ENCODE peak calls at places on chromosomes 5 and 9, in nine cellular contexts. One of them, this sample, is unnamed.

GRCh38 chr5:64767959-64768357 is 533 bp downstream of the SREK1IP1 start:
- DNase-seq in T-helper 2 cell treated with Interferon-gamma antibody and Interleukin-4, amounts not matched to agents 5 μg/mL and 100 μg/mL, for 36 hours: peak
- DNase-seq in uterus: peak
- DNase-seq in left ventricle myocardium superior: peak
- DNase-seq in dermis blood vessel endothelial cell: peak
- DNase-seq in iPS-NIHi11: peak
- DNase-seq in activated CD8-positive, alpha-beta memory T cell treated with anti-CD3 and anti-CD28 coated beads for 4 hours: no peak
- DNase-seq in GM12865: peak
- DNase-seq in stimulated activated CD4-positive, alpha-beta T cell treated with anti-CD3 and anti-CD28 coated beads, TNF-alpha, amount 100 ng/mL, for 1 hour: no peak
- DNase-seq in this sample: no peak

GRCh38 chr5:37717613-37718431 is 122.0 kb downstream of the GDNF start:
- DNase-seq in T-helper 2 cell treated with Interferon-gamma antibody and Interleukin-4, amounts not matched to agents 5 μg/mL and 100 μg/mL, for 36 hours: no peak
- DNase-seq in uterus: no peak
- DNase-seq in left ventricle myocardium superior: no peak
- DNase-seq in dermis blood vessel endothelial cell: peak
- DNase-seq in iPS-NIHi11: peak
- DNase-seq in activated CD8-positive, alpha-beta memory T cell treated with anti-CD3 and anti-CD28 coated beads for 4 hours: no peak
- DNase-seq in GM12865: no peak
- DNase-seq in stimulated activated CD4-positive, alpha-beta T cell treated with anti-CD3 and anti-CD28 coated beads, TNF-alpha, amount 100 ng/mL, for 1 hour: no peak
- DNase-seq in this sample: peak

GRCh38 chr5:107393846-107394245 is 276.9 kb downstream of the EFNA5 start:
- DNase-seq in T-helper 2 cell treated with Interferon-gamma antibody and Interleukin-4, amounts not matched to agents 5 μg/mL and 100 μg/mL, for 36 hours: no peak
- DNase-seq in uterus: no peak
- DNase-seq in left ventricle myocardium superior: no peak
- DNase-seq in dermis blood vessel endothelial cell: no peak
- DNase-seq in iPS-NIHi11: no peak
- DNase-seq in activated CD8-positive, alpha-beta memory T cell treated with anti-CD3 and anti-CD28 coated beads for 4 hours: no peak
- DNase-seq in GM12865: no peak
- DNase-seq in stimulated activated CD4-positive, alpha-beta T cell treated with anti-CD3 and anti-CD28 coated beads, TNF-alpha, amount 100 ng/mL, for 1 hour: no peak
- DNase-seq in this sample: no peak

GRCh38 chr9:112890106-112891081 is at the start of gene SLC46A2:
- DNase-seq in T-helper 2 cell treated with Interferon-gamma antibody and Interleukin-4, amounts not matched to agents 5 μg/mL and 100 μg/mL, for 36 hours: no peak
- DNase-seq in uterus: no peak
- DNase-seq in left ventricle myocardium superior: peak
- DNase-seq in dermis blood vessel endothelial cell: peak
- DNase-seq in iPS-NIHi11: peak
- DNase-seq in activated CD8-positive, alpha-beta memory T cell treated with anti-CD3 and anti-CD28 coated beads for 4 hours: no peak
- DNase-seq in GM12865: no peak
- DNase-seq in stimulated activated CD4-positive, alpha-beta T cell treated with anti-CD3 and anti-CD28 coated beads, TNF-alpha, amount 100 ng/mL, for 1 hour: no peak
- DNase-seq in this sample: no peak

GRCh38 chr9:20441166-20441565 is 181.1 kb downstream of the MLLT3 start:
- DNase-seq in T-helper 2 cell treated with Interferon-gamma antibody and Interleukin-4, amounts not matched to agents 5 μg/mL and 100 μg/mL, for 36 hours: no peak
- DNase-seq in uterus: no peak
- DNase-seq in left ventricle myocardium superior: no peak
- DNase-seq in dermis blood vessel endothelial cell: no peak
- DNase-seq in iPS-NIHi11: no peak
- DNase-seq in activated CD8-positive, alpha-beta memory T cell treated with anti-CD3 and anti-CD28 coated beads for 4 hours: no peak
- DNase-seq in GM12865: no peak
- DNase-seq in stimulated activated CD4-positive, alpha-beta T cell treated with anti-CD3 and anti-CD28 coated beads, TNF-alpha, amount 100 ng/mL, for 1 hour: no peak
- DNase-seq in this sample: no peak

GRCh38 chr5:44372028-44372427 is 17.2 kb downstream of the FGF10 start:
- DNase-seq in T-helper 2 cell treated with Interferon-gamma antibody and Interleukin-4, amounts not matched to agents 5 μg/mL and 100 μg/mL, for 36 hours: no peak
- DNase-seq in uterus: no peak
- DNase-seq in left ventricle myocardium superior: no peak
- DNase-seq in dermis blood vessel endothelial cell: no peak
- DNase-seq in iPS-NIHi11: no peak
- DNase-seq in activated CD8-positive, alpha-beta memory T cell treated with anti-CD3 and anti-CD28 coated beads for 4 hours: no peak
- DNase-seq in GM12865: no peak
- DNase-seq in stimulated activated CD4-positive, alpha-beta T cell treated with anti-CD3 and anti-CD28 coated beads, TNF-alpha, amount 100 ng/mL, for 1 hour: no peak
- DNase-seq in this sample: no peak

GRCh38 chr5:1064383-1065142 is 47.3 kb downstream of the SLC12A7 start:
- DNase-seq in T-helper 2 cell treated with Interferon-gamma antibody and Interleukin-4, amounts not matched to agents 5 μg/mL and 100 μg/mL, for 36 hours: no peak
- DNase-seq in uterus: no peak
- DNase-seq in left ventricle myocardium superior: no peak
- DNase-seq in dermis blood vessel endothelial cell: no peak
- DNase-seq in iPS-NIHi11: no peak
- DNase-seq in activated CD8-positive, alpha-beta memory T cell treated with anti-CD3 and anti-CD28 coated beads for 4 hours: no peak
- DNase-seq in GM12865: no peak
- DNase-seq in stimulated activated CD4-positive, alpha-beta T cell treated with anti-CD3 and anti-CD28 coated beads, TNF-alpha, amount 100 ng/mL, for 1 hour: no peak
- DNase-seq in this sample: no peak

GRCh38 chr9:91127653-91128052 is 234.1 kb downstream of the AUH start:
- DNase-seq in T-helper 2 cell treated with Interferon-gamma antibody and Interleukin-4, amounts not matched to agents 5 μg/mL and 100 μg/mL, for 36 hours: no peak
- DNase-seq in uterus: no peak
- DNase-seq in left ventricle myocardium superior: no peak
- DNase-seq in dermis blood vessel endothelial cell: no peak
- DNase-seq in iPS-NIHi11: no peak
- DNase-seq in activated CD8-positive, alpha-beta memory T cell treated with anti-CD3 and anti-CD28 coated beads for 4 hours: no peak
- DNase-seq in GM12865: no peak
- DNase-seq in stimulated activated CD4-positive, alpha-beta T cell treated with anti-CD3 and anti-CD28 coated beads, TNF-alpha, amount 100 ng/mL, for 1 hour: no peak
- DNase-seq in this sample: peak

GRCh38 chr9:80556631-80557030 is 984.9 kb downstream of the TLE4 start:
- DNase-seq in T-helper 2 cell treated with Interferon-gamma antibody and Interleukin-4, amounts not matched to agents 5 μg/mL and 100 μg/mL, for 36 hours: no peak
- DNase-seq in uterus: no peak
- DNase-seq in left ventricle myocardium superior: no peak
- DNase-seq in dermis blood vessel endothelial cell: no peak
- DNase-seq in iPS-NIHi11: no peak
- DNase-seq in activated CD8-positive, alpha-beta memory T cell treated with anti-CD3 and anti-CD28 coated beads for 4 hours: no peak
- DNase-seq in GM12865: no peak
- DNase-seq in stimulated activated CD4-positive, alpha-beta T cell treated with anti-CD3 and anti-CD28 coated beads, TNF-alpha, amount 100 ng/mL, for 1 hour: no peak
- DNase-seq in this sample: no peak

GRCh38 chr9:10613413-10613812 is 611 bp upstream of the PTPRD start:
- DNase-seq in T-helper 2 cell treated with Interferon-gamma antibody and Interleukin-4, amounts not matched to agents 5 μg/mL and 100 μg/mL, for 36 hours: no peak
- DNase-seq in uterus: no peak
- DNase-seq in left ventricle myocardium superior: no peak
- DNase-seq in dermis blood vessel endothelial cell: no peak
- DNase-seq in iPS-NIHi11: no peak
- DNase-seq in activated CD8-positive, alpha-beta memory T cell treated with anti-CD3 and anti-CD28 coated beads for 4 hours: no peak
- DNase-seq in GM12865: no peak
- DNase-seq in stimulated activated CD4-positive, alpha-beta T cell treated with anti-CD3 and anti-CD28 coated beads, TNF-alpha, amount 100 ng/mL, for 1 hour: no peak
- DNase-seq in this sample: no peak

GRCh38 chr5:170584446-170584845 is 80.6 kb downstream of the KCNIP1 start:
- DNase-seq in T-helper 2 cell treated with Interferon-gamma antibody and Interleukin-4, amounts not matched to agents 5 μg/mL and 100 μg/mL, for 36 hours: no peak
- DNase-seq in uterus: no peak
- DNase-seq in left ventricle myocardium superior: no peak
- DNase-seq in dermis blood vessel endothelial cell: no peak
- DNase-seq in iPS-NIHi11: no peak
- DNase-seq in activated CD8-positive, alpha-beta memory T cell treated with anti-CD3 and anti-CD28 coated beads for 4 hours: no peak
- DNase-seq in GM12865: no peak
- DNase-seq in stimulated activated CD4-positive, alpha-beta T cell treated with anti-CD3 and anti-CD28 coated beads, TNF-alpha, amount 100 ng/mL, for 1 hour: no peak
- DNase-seq in this sample: no peak

GRCh38 chr5:143796753-143797152 is 15.2 kb upstream of the HMHB1 start:
- DNase-seq in T-helper 2 cell treated with Interferon-gamma antibody and Interleukin-4, amounts not matched to agents 5 μg/mL and 100 μg/mL, for 36 hours: no peak
- DNase-seq in uterus: no peak
- DNase-seq in left ventricle myocardium superior: no peak
- DNase-seq in dermis blood vessel endothelial cell: no peak
- DNase-seq in iPS-NIHi11: no peak
- DNase-seq in activated CD8-positive, alpha-beta memory T cell treated with anti-CD3 and anti-CD28 coated beads for 4 hours: no peak
- DNase-seq in GM12865: no peak
- DNase-seq in stimulated activated CD4-positive, alpha-beta T cell treated with anti-CD3 and anti-CD28 coated beads, TNF-alpha, amount 100 ng/mL, for 1 hour: no peak
- DNase-seq in this sample: no peak

GRCh38 chr5:180468732-180469585 is 25.2 kb upstream of the CNOT6 start:
- DNase-seq in T-helper 2 cell treated with Interferon-gamma antibody and Interleukin-4, amounts not matched to agents 5 μg/mL and 100 μg/mL, for 36 hours: no peak
- DNase-seq in uterus: no peak
- DNase-seq in left ventricle myocardium superior: no peak
- DNase-seq in dermis blood vessel endothelial cell: no peak
- DNase-seq in iPS-NIHi11: no peak
- DNase-seq in activated CD8-positive, alpha-beta memory T cell treated with anti-CD3 and anti-CD28 coated beads for 4 hours: no peak
- DNase-seq in GM12865: no peak
- DNase-seq in stimulated activated CD4-positive, alpha-beta T cell treated with anti-CD3 and anti-CD28 coated beads, TNF-alpha, amount 100 ng/mL, for 1 hour: no peak
- DNase-seq in this sample: no peak

GRCh38 chr5:176816791-176817272 is 6.5 kb downstream of the UNC5A start:
- DNase-seq in T-helper 2 cell treated with Interferon-gamma antibody and Interleukin-4, amounts not matched to agents 5 μg/mL and 100 μg/mL, for 36 hours: no peak
- DNase-seq in uterus: no peak
- DNase-seq in left ventricle myocardium superior: no peak
- DNase-seq in dermis blood vessel endothelial cell: no peak
- DNase-seq in iPS-NIHi11: no peak
- DNase-seq in activated CD8-positive, alpha-beta memory T cell treated with anti-CD3 and anti-CD28 coated beads for 4 hours: no peak
- DNase-seq in GM12865: no peak
- DNase-seq in stimulated activated CD4-positive, alpha-beta T cell treated with anti-CD3 and anti-CD28 coated beads, TNF-alpha, amount 100 ng/mL, for 1 hour: no peak
- DNase-seq in this sample: no peak

GRCh38 chr9:129482521-129483466 is 138.1 kb downstream of the C9orf50 start:
- DNase-seq in T-helper 2 cell treated with Interferon-gamma antibody and Interleukin-4, amounts not matched to agents 5 μg/mL and 100 μg/mL, for 36 hours: peak
- DNase-seq in uterus: peak
- DNase-seq in left ventricle myocardium superior: peak
- DNase-seq in dermis blood vessel endothelial cell: peak
- DNase-seq in iPS-NIHi11: peak
- DNase-seq in activated CD8-positive, alpha-beta memory T cell treated with anti-CD3 and anti-CD28 coated beads for 4 hours: no peak
- DNase-seq in GM12865: no peak
- DNase-seq in stimulated activated CD4-positive, alpha-beta T cell treated with anti-CD3 and anti-CD28 coated beads, TNF-alpha, amount 100 ng/mL, for 1 hour: no peak
- DNase-seq in this sample: peak

GRCh38 chr9:4301971-4302427 is 2.1 kb upstream of the GLIS3 start:
- DNase-seq in T-helper 2 cell treated with Interferon-gamma antibody and Interleukin-4, amounts not matched to agents 5 μg/mL and 100 μg/mL, for 36 hours: peak
- DNase-seq in uterus: peak
- DNase-seq in left ventricle myocardium superior: peak
- DNase-seq in dermis blood vessel endothelial cell: peak
- DNase-seq in iPS-NIHi11: no peak
- DNase-seq in activated CD8-positive, alpha-beta memory T cell treated with anti-CD3 and anti-CD28 coated beads for 4 hours: no peak
- DNase-seq in GM12865: no peak
- DNase-seq in stimulated activated CD4-positive, alpha-beta T cell treated with anti-CD3 and anti-CD28 coated beads, TNF-alpha, amount 100 ng/mL, for 1 hour: no peak
- DNase-seq in this sample: peak

GRCh38 chr5:159309689-159310433 is 20.4 kb downstream of the IL12B start:
- DNase-seq in T-helper 2 cell treated with Interferon-gamma antibody and Interleukin-4, amounts not matched to agents 5 μg/mL and 100 μg/mL, for 36 hours: no peak
- DNase-seq in uterus: no peak
- DNase-seq in left ventricle myocardium superior: peak
- DNase-seq in dermis blood vessel endothelial cell: no peak
- DNase-seq in iPS-NIHi11: no peak
- DNase-seq in activated CD8-positive, alpha-beta memory T cell treated with anti-CD3 and anti-CD28 coated beads for 4 hours: no peak
- DNase-seq in GM12865: no peak
- DNase-seq in stimulated activated CD4-positive, alpha-beta T cell treated with anti-CD3 and anti-CD28 coated beads, TNF-alpha, amount 100 ng/mL, for 1 hour: no peak
- DNase-seq in this sample: no peak

GRCh38 chr9:115986508-115986907 is 167.1 kb upstream of the PAPPA start:
- DNase-seq in T-helper 2 cell treated with Interferon-gamma antibody and Interleukin-4, amounts not matched to agents 5 μg/mL and 100 μg/mL, for 36 hours: no peak
- DNase-seq in uterus: no peak
- DNase-seq in left ventricle myocardium superior: no peak
- DNase-seq in dermis blood vessel endothelial cell: no peak
- DNase-seq in iPS-NIHi11: no peak
- DNase-seq in activated CD8-positive, alpha-beta memory T cell treated with anti-CD3 and anti-CD28 coated beads for 4 hours: no peak
- DNase-seq in GM12865: no peak
- DNase-seq in stimulated activated CD4-positive, alpha-beta T cell treated with anti-CD3 and anti-CD28 coated beads, TNF-alpha, amount 100 ng/mL, for 1 hour: no peak
- DNase-seq in this sample: no peak

GRCh38 chr5:134846641-134846960 is 833 bp downstream of the C5orf24 start:
- DNase-seq in T-helper 2 cell treated with Interferon-gamma antibody and Interleukin-4, amounts not matched to agents 5 μg/mL and 100 μg/mL, for 36 hours: peak
- DNase-seq in uterus: no peak
- DNase-seq in left ventricle myocardium superior: no peak
- DNase-seq in dermis blood vessel endothelial cell: peak
- DNase-seq in iPS-NIHi11: no peak
- DNase-seq in activated CD8-positive, alpha-beta memory T cell treated with anti-CD3 and anti-CD28 coated beads for 4 hours: no peak
- DNase-seq in GM12865: peak
- DNase-seq in stimulated activated CD4-positive, alpha-beta T cell treated with anti-CD3 and anti-CD28 coated beads, TNF-alpha, amount 100 ng/mL, for 1 hour: no peak
- DNase-seq in this sample: peak

GRCh38 chr5:6734243-6734695 is 21.0 kb downstream of the TENT4A start:
- DNase-seq in T-helper 2 cell treated with Interferon-gamma antibody and Interleukin-4, amounts not matched to agents 5 μg/mL and 100 μg/mL, for 36 hours: no peak
- DNase-seq in uterus: no peak
- DNase-seq in left ventricle myocardium superior: peak
- DNase-seq in dermis blood vessel endothelial cell: no peak
- DNase-seq in iPS-NIHi11: no peak
- DNase-seq in activated CD8-positive, alpha-beta memory T cell treated with anti-CD3 and anti-CD28 coated beads for 4 hours: no peak
- DNase-seq in GM12865: no peak
- DNase-seq in stimulated activated CD4-positive, alpha-beta T cell treated with anti-CD3 and anti-CD28 coated beads, TNF-alpha, amount 100 ng/mL, for 1 hour: no peak
- DNase-seq in this sample: peak

GRCh38 chr5:119221330-119221729 is 134.5 kb upstream of the TNFAIP8 start:
- DNase-seq in T-helper 2 cell treated with Interferon-gamma antibody and Interleukin-4, amounts not matched to agents 5 μg/mL and 100 μg/mL, for 36 hours: no peak
- DNase-seq in uterus: no peak
- DNase-seq in left ventricle myocardium superior: no peak
- DNase-seq in dermis blood vessel endothelial cell: no peak
- DNase-seq in iPS-NIHi11: no peak
- DNase-seq in activated CD8-positive, alpha-beta memory T cell treated with anti-CD3 and anti-CD28 coated beads for 4 hours: no peak
- DNase-seq in GM12865: no peak
- DNase-seq in stimulated activated CD4-positive, alpha-beta T cell treated with anti-CD3 and anti-CD28 coated beads, TNF-alpha, amount 100 ng/mL, for 1 hour: no peak
- DNase-seq in this sample: no peak

GRCh38 chr9:77909306-77909705 is 122.3 kb downstream of the GNAQ start:
- DNase-seq in T-helper 2 cell treated with Interferon-gamma antibody and Interleukin-4, amounts not matched to agents 5 μg/mL and 100 μg/mL, for 36 hours: peak
- DNase-seq in uterus: no peak
- DNase-seq in left ventricle myocardium superior: no peak
- DNase-seq in dermis blood vessel endothelial cell: no peak
- DNase-seq in iPS-NIHi11: no peak
- DNase-seq in activated CD8-positive, alpha-beta memory T cell treated with anti-CD3 and anti-CD28 coated beads for 4 hours: no peak
- DNase-seq in GM12865: peak
- DNase-seq in stimulated activated CD4-positive, alpha-beta T cell treated with anti-CD3 and anti-CD28 coated beads, TNF-alpha, amount 100 ng/mL, for 1 hour: no peak
- DNase-seq in this sample: no peak

GRCh38 chr5:139156814-139157213 is 41.4 kb downstream of the SIL1 start:
- DNase-seq in T-helper 2 cell treated with Interferon-gamma antibody and Interleukin-4, amounts not matched to agents 5 μg/mL and 100 μg/mL, for 36 hours: no peak
- DNase-seq in uterus: no peak
- DNase-seq in left ventricle myocardium superior: no peak
- DNase-seq in dermis blood vessel endothelial cell: no peak
- DNase-seq in iPS-NIHi11: no peak
- DNase-seq in activated CD8-positive, alpha-beta memory T cell treated with anti-CD3 and anti-CD28 coated beads for 4 hours: no peak
- DNase-seq in GM12865: no peak
- DNase-seq in stimulated activated CD4-positive, alpha-beta T cell treated with anti-CD3 and anti-CD28 coated beads, TNF-alpha, amount 100 ng/mL, for 1 hour: no peak
- DNase-seq in this sample: no peak

GRCh38 chr5:88826959-88827585 is 55.9 kb downstream of the MEF2C start:
- DNase-seq in T-helper 2 cell treated with Interferon-gamma antibody and Interleukin-4, amounts not matched to agents 5 μg/mL and 100 μg/mL, for 36 hours: peak
- DNase-seq in uterus: no peak
- DNase-seq in left ventricle myocardium superior: peak
- DNase-seq in dermis blood vessel endothelial cell: peak
- DNase-seq in iPS-NIHi11: no peak
- DNase-seq in activated CD8-positive, alpha-beta memory T cell treated with anti-CD3 and anti-CD28 coated beads for 4 hours: no peak
- DNase-seq in GM12865: peak
- DNase-seq in stimulated activated CD4-positive, alpha-beta T cell treated with anti-CD3 and anti-CD28 coated beads, TNF-alpha, amount 100 ng/mL, for 1 hour: no peak
- DNase-seq in this sample: peak

GRCh38 chr5:67623078-67623477 is 426.5 kb upstream of the CD180 start:
- DNase-seq in T-helper 2 cell treated with Interferon-gamma antibody and Interleukin-4, amounts not matched to agents 5 μg/mL and 100 μg/mL, for 36 hours: no peak
- DNase-seq in uterus: no peak
- DNase-seq in left ventricle myocardium superior: no peak
- DNase-seq in dermis blood vessel endothelial cell: no peak
- DNase-seq in iPS-NIHi11: no peak
- DNase-seq in activated CD8-positive, alpha-beta memory T cell treated with anti-CD3 and anti-CD28 coated beads for 4 hours: no peak
- DNase-seq in GM12865: no peak
- DNase-seq in stimulated activated CD4-positive, alpha-beta T cell treated with anti-CD3 and anti-CD28 coated beads, TNF-alpha, amount 100 ng/mL, for 1 hour: no peak
- DNase-seq in this sample: no peak

GRCh38 chr9:16885896-16886295 is 15.4 kb upstream of the BNC2 start:
- DNase-seq in T-helper 2 cell treated with Interferon-gamma antibody and Interleukin-4, amounts not matched to agents 5 μg/mL and 100 μg/mL, for 36 hours: no peak
- DNase-seq in uterus: no peak
- DNase-seq in left ventricle myocardium superior: no peak
- DNase-seq in dermis blood vessel endothelial cell: no peak
- DNase-seq in iPS-NIHi11: no peak
- DNase-seq in activated CD8-positive, alpha-beta memory T cell treated with anti-CD3 and anti-CD28 coated beads for 4 hours: no peak
- DNase-seq in GM12865: no peak
- DNase-seq in stimulated activated CD4-positive, alpha-beta T cell treated with anti-CD3 and anti-CD28 coated beads, TNF-alpha, amount 100 ng/mL, for 1 hour: no peak
- DNase-seq in this sample: no peak

GRCh38 chr5:113488645-113489184 is 462 bp upstream of the MCC start:
- DNase-seq in T-helper 2 cell treated with Interferon-gamma antibody and Interleukin-4, amounts not matched to agents 5 μg/mL and 100 μg/mL, for 36 hours: no peak
- DNase-seq in uterus: no peak
- DNase-seq in left ventricle myocardium superior: no peak
- DNase-seq in dermis blood vessel endothelial cell: no peak
- DNase-seq in iPS-NIHi11: no peak
- DNase-seq in activated CD8-positive, alpha-beta memory T cell treated with anti-CD3 and anti-CD28 coated beads for 4 hours: no peak
- DNase-seq in GM12865: no peak
- DNase-seq in stimulated activated CD4-positive, alpha-beta T cell treated with anti-CD3 and anti-CD28 coated beads, TNF-alpha, amount 100 ng/mL, for 1 hour: no peak
- DNase-seq in this sample: peak

GRCh38 chr9:127735530-127736176 is 559 bp upstream of the TOR2A start:
- DNase-seq in T-helper 2 cell treated with Interferon-gamma antibody and Interleukin-4, amounts not matched to agents 5 μg/mL and 100 μg/mL, for 36 hours: no peak
- DNase-seq in uterus: no peak
- DNase-seq in left ventricle myocardium superior: no peak
- DNase-seq in dermis blood vessel endothelial cell: peak
- DNase-seq in iPS-NIHi11: no peak
- DNase-seq in activated CD8-positive, alpha-beta memory T cell treated with anti-CD3 and anti-CD28 coated beads for 4 hours: no peak
- DNase-seq in GM12865: no peak
- DNase-seq in stimulated activated CD4-positive, alpha-beta T cell treated with anti-CD3 and anti-CD28 coated beads, TNF-alpha, amount 100 ng/mL, for 1 hour: no peak
- DNase-seq in this sample: no peak

GRCh38 chr5:159156839-159157238 is 52.5 kb downstream of the RNF145 start:
- DNase-seq in T-helper 2 cell treated with Interferon-gamma antibody and Interleukin-4, amounts not matched to agents 5 μg/mL and 100 μg/mL, for 36 hours: no peak
- DNase-seq in uterus: no peak
- DNase-seq in left ventricle myocardium superior: no peak
- DNase-seq in dermis blood vessel endothelial cell: peak
- DNase-seq in iPS-NIHi11: peak
- DNase-seq in activated CD8-positive, alpha-beta memory T cell treated with anti-CD3 and anti-CD28 coated beads for 4 hours: no peak
- DNase-seq in GM12865: peak
- DNase-seq in stimulated activated CD4-positive, alpha-beta T cell treated with anti-CD3 and anti-CD28 coated beads, TNF-alpha, amount 100 ng/mL, for 1 hour: peak
- DNase-seq in this sample: peak

GRCh38 chr5:150489358-150490295 is 18.3 kb upstream of the NDST1 start:
- DNase-seq in T-helper 2 cell treated with Interferon-gamma antibody and Interleukin-4, amounts not matched to agents 5 μg/mL and 100 μg/mL, for 36 hours: no peak
- DNase-seq in uterus: no peak
- DNase-seq in left ventricle myocardium superior: no peak
- DNase-seq in dermis blood vessel endothelial cell: no peak
- DNase-seq in iPS-NIHi11: no peak
- DNase-seq in activated CD8-positive, alpha-beta memory T cell treated with anti-CD3 and anti-CD28 coated beads for 4 hours: no peak
- DNase-seq in GM12865: peak
- DNase-seq in stimulated activated CD4-positive, alpha-beta T cell treated with anti-CD3 and anti-CD28 coated beads, TNF-alpha, amount 100 ng/mL, for 1 hour: no peak
- DNase-seq in this sample: peak

GRCh38 chr5:84549054-84549453 is 164.4 kb upstream of the EDIL3 start:
- DNase-seq in T-helper 2 cell treated with Interferon-gamma antibody and Interleukin-4, amounts not matched to agents 5 μg/mL and 100 μg/mL, for 36 hours: no peak
- DNase-seq in uterus: no peak
- DNase-seq in left ventricle myocardium superior: no peak
- DNase-seq in dermis blood vessel endothelial cell: no peak
- DNase-seq in iPS-NIHi11: no peak
- DNase-seq in activated CD8-positive, alpha-beta memory T cell treated with anti-CD3 and anti-CD28 coated beads for 4 hours: no peak
- DNase-seq in GM12865: no peak
- DNase-seq in stimulated activated CD4-positive, alpha-beta T cell treated with anti-CD3 and anti-CD28 coated beads, TNF-alpha, amount 100 ng/mL, for 1 hour: no peak
- DNase-seq in this sample: no peak

This sample was measured in astrocyte.